ENCODE peak calls at places on chromosomes 5 and 9, in five cellular contexts. U, Z, N, A and D are unnamed samples.

GRCh38 chr9:93674580-93675335 is 98.4 kb downstream of the PHF2 start:
- DNase-seq in U (no peak), Z (peak), N (peak), A (no peak), D (peak)

GRCh38 chr5:96854067-96854466 is 22.2 kb upstream of the ERAP2 start:
- DNase-seq in U (no peak), Z (no peak), N (no peak), A (no peak), D (no peak)

GRCh38 chr5:109718632-109719031 is 28.9 kb downstream of the MAN2A1 start:
- DNase-seq in U (no peak), Z (no peak), N (no peak), A (no peak), D (no peak)

GRCh38 chr5:150562832-150563231 is 54.9 kb downstream of the NDST1 start:
- DNase-seq in U (no peak), Z (no peak), N (no peak), A (peak), D (no peak)

GRCh38 chr5:64331597-64332277 is 166.1 kb downstream of the RNF180 start:
- DNase-seq in U (no peak), Z (peak), N (peak), A (peak), D (peak)

GRCh38 chr9:132732326-132732725 is 62.1 kb downstream of the GTF3C4 start:
- DNase-seq in U (peak), Z (no peak), N (no peak), A (no peak), D (no peak)

GRCh38 chr5:60929024-60929423 is 15.8 kb downstream of the ERCC8 start:
- DNase-seq in U (no peak), Z (no peak), N (no peak), A (no peak), D (no peak)

GRCh38 chr9:131517761-131518190 is 13.3 kb downstream of the UCK1 start:
- DNase-seq in U (no peak), Z (peak), N (no peak), A (no peak), D (no peak)

GRCh38 chr9:89929721-89930480 is 325.1 kb downstream of the GADD45G start:
- DNase-seq in U (peak), Z (no peak), N (no peak), A (peak), D (no peak)

GRCh38 chr9:98913705-98914104 is 30.0 kb upstream of the COL15A1 start:
- DNase-seq in U (no peak), Z (no peak), N (no peak), A (no peak), D (no peak)

GRCh38 chr9:13282998-13283397 is 3.5 kb upstream of the MPDZ start:
- DNase-seq in U (peak), Z (no peak), N (no peak), A (no peak), D (no peak)